ENCODE peak calls at places on chromosomes 4 and X, in six cellular contexts. U, J, Z, O, X and F are unnamed samples. For H3K4me1, the result is how much of the 10 kb centered on the place peaks cover.

GRCh38 chrX:45351478-45351877 is 150.8 kb upstream of the DIPK2B start:
- DNase-seq in U (no peak), J (no peak), X (no peak), O (no peak), Z (no peak), F (no peak)

GRCh38 chrX:9864011-9864410 is 77.8 kb downstream of the SHROOM2 start:
- DNase-seq in O (no peak), J (no peak), Z (no peak), X (no peak), U (no peak), F (no peak)

GRCh38 chr4:53281438-53281837 is 84.4 kb downstream of the SCFD2 start:
- DNase-seq in Z (no peak), X (no peak), O (no peak), U (no peak), J (no peak), F (no peak)

GRCh38 chrX:46571423-46572294 is 1.9 kb upstream of the CHST7 start:
- DNase-seq in X (no peak), O (no peak), J (no peak), Z (no peak), U (no peak), F (no peak)

GRCh38 chr4:166673911-166674310 is 560.4 kb downstream of the SPOCK3 start:
- DNase-seq in O (no peak), Z (no peak), X (no peak), J (no peak), U (no peak), F (no peak)

GRCh38 chr4:176238819-176239218 is 30.2 kb downstream of the ASB5 start:
- DNase-seq in O (no peak), Z (no peak), X (no peak), U (no peak), J (no peak), F (peak)

GRCh38 chrX:124239911-124240310 is 92.5 kb upstream of the TEX13D start:
- DNase-seq in U (no peak), J (no peak), Z (no peak), O (no peak), X (no peak), F (no peak)

GRCh38 chr4:54908744-54909143 is 216.7 kb downstream of the KDR start:
- DNase-seq in U (no peak), J (no peak), O (no peak), Z (no peak), X (no peak), F (no peak)

GRCh38 chrX:18769364-18769763 is 61.9 kb downstream of the PPEF1 start:
- DNase-seq in U (no peak), Z (no peak), O (no peak), X (no peak), J (no peak), F (no peak)

GRCh38 chr4:113146876-113147358 is 97.5 kb downstream of the ANK2 start:
- DNase-seq in O (no peak), J (no peak), Z (no peak), U (no peak), X (no peak), F (no peak)

GRCh38 chr4:54737421-54737820 is 79.7 kb downstream of the KIT start:
- DNase-seq in J (no peak), Z (no peak), O (no peak), U (no peak), X (no peak), F (no peak)

GRCh38 chr4:139719381-139720101 is 53.9 kb downstream of the MGST2 start:
- DNase-seq in X (no peak), J (no peak), O (no peak), Z (no peak), U (no peak), F (no peak)

GRCh38 chr4:77465271-77465670 is 140.3 kb upstream of the CXCL13 start:
- DNase-seq in J (no peak), O (peak), Z (no peak), U (no peak), X (no peak), F (no peak)

GRCh38 chrX:134542485-134542884 is 82.5 kb downstream of the HPRT1 start:
- DNase-seq in Z (no peak), X (peak), O (no peak), U (no peak), J (no peak), F (no peak)

GRCh38 chr4:168593399-168593798 is 96.5 kb downstream of the PALLD start:
- DNase-seq in X (no peak), U (no peak), O (no peak), J (no peak), Z (no peak), F (no peak)

GRCh38 chrX:104565791-104566687 is at the start of gene IL1RAPL2:
- DNase-seq in O (no peak), U (peak), J (no peak), Z (peak), X (no peak), F (peak)

GRCh38 chr4:119040711-119041185 is 94.9 kb upstream of the MYOZ2 start:
- DNase-seq in Z (no peak), U (peak), X (no peak), O (peak), J (no peak), F (no peak)

GRCh38 chr4:56803473-56803872 is 18.0 kb downstream of the SPINK2 start:
- DNase-seq in O (no peak), X (peak), J (no peak), U (no peak), Z (no peak), F (peak)

GRCh38 chrX:43849173-43849572 is 33.1 kb downstream of the MAOB start:
- DNase-seq in O (no peak), U (no peak), J (no peak), X (no peak), Z (no peak), F (no peak)

GRCh38 chr4:118348886-118349285 is 3.9 kb downstream of the PRSS12 start:
- DNase-seq in J (no peak), U (no peak), X (no peak), O (no peak), Z (no peak), F (no peak)

GRCh38 chrX:154021131-154021611 is 1.5 kb upstream of the IRAK1 start:
- DNase-seq in J (no peak), Z (no peak), O (no peak), U (no peak), X (no peak), F (no peak)

GRCh38 chrX:154022108-154022507 is 2.4 kb upstream of the IRAK1 start:
- DNase-seq in J (no peak), X (no peak), Z (no peak), O (no peak), U (no peak), F (peak)

GRCh38 chrX:154019061-154019621 is 561 bp downstream of the IRAK1 start:
- DNase-seq in X (peak), O (no peak), U (peak), Z (no peak), J (no peak), F (no peak)

GRCh38 chrX:154019633-154020499 is at the start of gene IRAK1:
- DNase-seq in Z (peak), X (peak), J (no peak), U (peak), O (no peak), F (peak)

DNA sequence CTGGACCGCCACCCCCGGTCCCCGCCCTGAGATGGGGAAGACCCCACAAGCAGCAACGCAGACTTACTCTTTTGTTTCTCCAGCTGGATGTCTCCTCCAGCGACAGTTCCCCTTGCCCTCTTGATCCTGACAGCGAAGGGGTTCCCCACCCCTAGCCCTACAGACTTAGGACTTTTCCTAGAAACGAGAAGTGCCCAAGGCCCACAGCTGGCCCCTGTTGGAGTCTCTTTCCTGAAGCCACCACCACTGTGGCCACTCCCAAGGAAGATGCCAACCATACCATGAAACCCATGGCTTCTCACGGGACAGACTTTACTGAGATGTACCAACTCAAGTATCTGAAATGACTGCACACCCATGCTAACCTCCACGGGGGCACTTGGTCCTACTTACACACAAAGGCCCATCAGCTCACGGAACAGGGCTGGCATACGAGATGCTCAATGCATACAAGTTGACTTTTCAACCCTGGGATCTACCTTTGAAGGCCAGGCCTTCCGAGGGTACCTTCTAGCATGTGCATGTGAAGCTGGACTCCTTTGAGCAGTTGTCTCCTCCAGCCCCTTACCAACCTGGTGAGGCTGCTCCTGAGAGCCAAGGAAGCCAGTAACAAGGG is 906 bp upstream of the IRAK1 start:
- DNase-seq in U (no peak), X (peak), Z (no peak), O (no peak), J (no peak), F (no peak)
- H3K4me1 ChIP-seq in U (under half), X (under half), Z (under half), O (under half), J (under half), F (under half)

DNA sequence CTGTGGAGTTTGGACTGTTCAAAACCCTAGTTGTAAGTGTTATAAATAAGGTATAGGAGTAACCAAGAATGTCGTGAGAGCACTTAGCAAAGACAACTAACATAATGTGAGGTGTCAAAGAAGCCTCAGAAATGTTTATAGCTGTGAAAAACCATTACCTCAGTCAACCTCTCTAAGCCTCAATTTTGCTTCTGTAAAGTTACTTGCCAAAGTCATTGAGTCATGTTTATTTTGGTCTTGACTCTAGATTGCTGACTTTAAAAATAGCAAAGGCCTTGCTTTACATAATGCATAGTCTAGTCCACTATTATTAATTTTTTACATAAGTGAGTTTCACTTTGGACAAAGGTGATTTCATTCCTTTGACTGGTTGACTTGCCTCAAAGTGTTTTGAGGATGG is 257.6 kb upstream of the CXXC4 start:
- DNase-seq in J (no peak), O (no peak), U (no peak), X (no peak), Z (no peak), F (no peak)
- H3K4me1 ChIP-seq in J (under half), O (under half), U (under half), X (under half), Z (under half), F (under half)

DNA sequence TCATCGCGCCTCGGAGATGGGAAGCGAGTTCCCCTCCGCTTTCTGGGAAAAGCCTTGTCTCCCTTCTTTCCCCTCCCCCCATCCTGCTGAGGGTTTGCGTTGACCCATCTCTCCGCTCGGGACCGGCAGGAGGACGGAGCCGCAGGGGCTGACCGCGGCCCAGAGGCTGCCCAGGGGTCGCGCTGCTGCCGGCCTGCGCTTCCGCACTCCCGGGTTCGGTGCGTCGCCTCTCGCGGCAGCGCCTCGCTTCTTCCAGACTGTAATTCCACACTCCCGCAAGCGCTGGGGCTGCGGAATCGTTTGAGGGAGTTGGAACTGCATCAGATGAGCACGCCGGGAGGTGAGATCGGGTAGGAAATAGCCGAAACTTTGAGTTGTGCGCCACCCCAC is 88.3 kb downstream of the BCOR start:
- DNase-seq in X (no peak), O (no peak), J (no peak), U (peak), Z (no peak), F (no peak)
- H3K4me1 ChIP-seq in X (under half), O (under half), J (under half), U (under half), Z (under half), F (under half)

DNA sequence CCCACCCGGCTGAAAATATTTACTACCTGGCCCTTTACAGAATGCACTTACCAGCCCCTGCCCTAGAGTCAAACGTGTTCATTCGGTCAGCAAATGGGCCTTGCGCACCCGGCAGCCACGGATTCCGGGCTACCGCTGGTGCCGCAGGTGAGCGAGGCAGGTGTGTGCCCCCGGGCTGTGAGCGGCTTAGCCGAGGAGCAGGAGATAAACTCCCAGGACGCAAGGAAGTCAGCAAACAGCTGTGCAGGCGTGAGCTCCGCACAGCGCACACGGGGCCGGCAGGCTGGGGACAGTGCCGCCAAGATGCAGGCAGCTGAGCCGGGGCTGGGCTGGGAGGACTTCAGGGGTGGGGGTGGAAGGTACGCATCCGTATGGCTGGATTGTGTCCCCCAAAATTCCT is 211.2 kb upstream of the PSAPL1 start:
- DNase-seq in J (no peak), Z (no peak), X (no peak), U (no peak), O (no peak), F (no peak)
- H3K4me1 ChIP-seq in J (under half), Z (under half), X (under half), U (under half), O (under half), F (under half)

DNA sequence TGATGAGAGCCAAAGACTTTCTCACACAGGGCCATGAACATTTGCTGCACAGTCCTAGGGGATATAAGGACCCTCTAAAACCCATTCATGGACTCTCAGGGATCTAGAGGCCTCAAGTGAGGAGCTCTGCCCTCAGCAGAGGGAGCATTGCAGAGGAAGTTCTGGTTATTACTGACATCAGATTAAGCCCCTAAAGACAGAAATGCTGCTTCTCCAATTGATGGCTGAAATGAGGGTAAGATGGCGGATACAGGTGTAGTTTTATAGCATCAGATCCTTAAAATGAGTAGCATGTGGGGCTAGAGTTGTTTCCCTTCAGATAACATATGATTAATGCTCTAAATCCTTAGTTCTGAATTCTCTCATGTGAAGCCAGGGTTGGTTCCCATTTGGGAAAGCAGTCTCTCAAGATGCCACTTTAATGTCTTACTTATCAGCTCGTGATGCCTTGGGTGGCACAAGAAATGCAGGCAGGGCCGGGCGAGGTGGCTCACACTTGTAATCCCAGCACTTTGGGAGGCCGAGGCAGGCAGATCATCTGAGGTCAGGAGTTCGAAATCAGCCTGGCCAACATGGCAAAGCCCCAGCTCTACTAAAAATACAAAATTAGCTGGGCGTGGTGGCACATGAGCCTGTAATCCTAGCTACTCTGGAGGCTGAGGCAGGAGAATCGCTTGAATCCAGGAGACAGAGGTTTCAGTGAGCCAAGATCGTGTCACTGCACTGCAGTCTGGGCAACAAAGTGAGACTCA is 7.9 kb downstream of the RHOH start:
- DNase-seq in O (no peak), Z (no peak), X (peak), J (no peak), U (no peak), F (no peak)
- H3K4me1 ChIP-seq in O (under half), Z (under half), X (half or more), J (under half), U (under half), F (under half)

GRCh38 chrX:118355225-118355920 is 9.5 kb downstream of the WDR44 start:
- DNase-seq in X (no peak), Z (no peak), U (no peak), O (no peak), J (no peak), F (no peak)

GRCh38 chrX:118360429-118361125 is 14.7 kb downstream of the WDR44 start:
- DNase-seq in U (peak), J (no peak), Z (no peak), O (no peak), X (no peak), F (no peak)

GRCh38 chrX:118352566-118352965 is 6.7 kb downstream of the WDR44 start:
- DNase-seq in Z (no peak), O (no peak), J (no peak), U (no peak), X (no peak), F (no peak)

GRCh38 chrX:118353081-118353850 is 7.4 kb downstream of the WDR44 start:
- DNase-seq in U (no peak), Z (no peak), X (no peak), J (no peak), O (no peak), F (no peak)

GRCh38 chrX:118356154-118356701 is 10.3 kb downstream of the WDR44 start:
- DNase-seq in Z (no peak), X (no peak), U (no peak), J (no peak), O (no peak), F (peak)
- H3K4me1 ChIP-seq in Z (under half), X (under half), U (under half), J (under half), O (under half), F (under half)

GRCh38 chrX:136189222-136189621 is 41.9 kb downstream of the FHL1 start:
- DNase-seq in J (no peak), X (no peak), O (no peak), Z (peak), U (no peak), F (no peak)

GRCh38 chrX:136192135-136192534 is 44.8 kb downstream of the FHL1 start:
- DNase-seq in Z (no peak), O (no peak), J (no peak), X (no peak), U (no peak), F (no peak)

GRCh38 chrX:136191171-136191570 is 43.8 kb downstream of the FHL1 start:
- DNase-seq in U (no peak), J (no peak), X (no peak), Z (no peak), O (no peak), F (no peak)

GRCh38 chrX:136192839-136193414 is 45.6 kb downstream of the FHL1 start:
- DNase-seq in O (no peak), J (no peak), Z (no peak), X (no peak), U (no peak), F (no peak)

GRCh38 chrX:136190038-136190437 is 42.7 kb downstream of the FHL1 start:
- DNase-seq in Z (no peak), J (no peak), O (no peak), U (no peak), X (no peak), F (no peak)
- H3K4me1 ChIP-seq in Z (under half), J (under half), O (under half), U (under half), X (under half), F (under half)